ENCODE peak calls at places on chromosomes 6 and 20, in four cellular contexts. One of them, this sample, is unnamed.

GRCh38 chr20:58466729-58467571 is 48.2 kb downstream of the APCDD1L start:
- DNase-seq in HCT116: no peak
- DNase-seq in K562: no peak
- DNase-seq in SK-N-SH: peak; percentile 36
- DNase-seq in this sample: no peak

GRCh38 chr6:163579111-163579879 is 164.8 kb downstream of the QKI start:
- DNase-seq in HCT116: no peak
- DNase-seq in K562: peak; percentile 70
- DNase-seq in SK-N-SH: no peak
- DNase-seq in this sample: no peak

GRCh38 chr6:48775157-48775556 is 664.2 kb upstream of the PTCHD4 start:
- DNase-seq in HCT116: no peak
- DNase-seq in K562: no peak
- DNase-seq in SK-N-SH: no peak
- DNase-seq in this sample: no peak

GRCh38 chr20:57124800-57125399 is 141.5 kb downstream of the BMP7 start:
- DNase-seq in HCT116: no peak
- DNase-seq in K562: no peak
- DNase-seq in SK-N-SH: no peak
- DNase-seq in this sample: no peak

GRCh38 chr6:121237859-121238258 is 96.4 kb downstream of the TBC1D32 start:
- DNase-seq in HCT116: no peak
- DNase-seq in K562: no peak
- DNase-seq in SK-N-SH: no peak
- DNase-seq in this sample: no peak

GRCh38 chr6:40436685-40437604 is 150.2 kb downstream of the LRFN2 start:
- DNase-seq in HCT116: no peak
- DNase-seq in K562: no peak
- DNase-seq in SK-N-SH: peak; percentile 66
- DNase-seq in this sample: no peak

GRCh38 chr6:77763124-77763523 is 110.3 kb downstream of the MEI4 start:
- DNase-seq in HCT116: no peak
- DNase-seq in K562: no peak
- DNase-seq in SK-N-SH: no peak
- DNase-seq in this sample: no peak

GRCh38 chr20:47672886-47673670 is 112.2 kb downstream of the SULF2 start:
- DNase-seq in HCT116: no peak
- DNase-seq in K562: no peak
- DNase-seq in SK-N-SH: no peak
- DNase-seq in this sample: no peak

GRCh38 chr6:94367316-94367715 is 948.0 kb upstream of the EPHA7 start:
- DNase-seq in HCT116: no peak
- DNase-seq in K562: no peak
- DNase-seq in SK-N-SH: no peak
- DNase-seq in this sample: no peak

GRCh38 chr6:146990284-146990683 is 213.9 kb upstream of the STXBP5 start:
- DNase-seq in HCT116: no peak
- DNase-seq in K562: no peak
- DNase-seq in SK-N-SH: no peak
- DNase-seq in this sample: peak; percentile 13

GRCh38 chr6:111715321-111715720 is 109.6 kb upstream of the TRAF3IP2 start:
- DNase-seq in HCT116: no peak
- DNase-seq in K562: no peak
- DNase-seq in SK-N-SH: no peak
- DNase-seq in this sample: no peak

GRCh38 chr20:34033903-34034302 is 40.2 kb downstream of the RALY start:
- DNase-seq in HCT116: no peak
- DNase-seq in K562: no peak
- DNase-seq in SK-N-SH: no peak
- DNase-seq in this sample: no peak

GRCh38 chr6:17584241-17584803 is 15.8 kb upstream of the FAM8A1 start:
- DNase-seq in HCT116: peak; percentile 66
- DNase-seq in K562: peak; percentile 62
- DNase-seq in SK-N-SH: peak; percentile 69
- DNase-seq in this sample: peak; percentile 67

GRCh38 chr6:170087946-170088348 is 202.9 kb downstream of the DLL1 start:
- DNase-seq in HCT116: no peak
- DNase-seq in K562: no peak
- DNase-seq in SK-N-SH: no peak
- DNase-seq in this sample: no peak

GRCh38 chr20:8168785-8169288 is 36.8 kb downstream of the PLCB1 start:
- DNase-seq in HCT116: no peak
- DNase-seq in K562: no peak
- DNase-seq in SK-N-SH: no peak
- DNase-seq in this sample: no peak

GRCh38 chr6:35280903-35281302 is 16.7 kb upstream of the DEF6 start:
- DNase-seq in HCT116: no peak
- DNase-seq in K562: no peak
- DNase-seq in SK-N-SH: no peak
- DNase-seq in this sample: no peak

GRCh38 chr6:6230286-6230685 is 90.2 kb downstream of the F13A1 start:
- DNase-seq in HCT116: no peak
- DNase-seq in K562: no peak
- DNase-seq in SK-N-SH: no peak
- DNase-seq in this sample: peak; percentile 16

GRCh38 chr20:63421094-63421692 is 51.3 kb downstream of the KCNQ2 start:
- DNase-seq in HCT116: no peak
- DNase-seq in K562: no peak
- DNase-seq in SK-N-SH: no peak
- DNase-seq in this sample: no peak

GRCh38 chr6:74735304-74735703 is 470.5 kb downstream of the COL12A1 start:
- DNase-seq in HCT116: no peak
- DNase-seq in K562: no peak
- DNase-seq in SK-N-SH: no peak
- DNase-seq in this sample: no peak

GRCh38 chr6:37802810-37803209 is 16.7 kb upstream of the ZFAND3 start:
- DNase-seq in HCT116: no peak
- DNase-seq in K562: no peak
- DNase-seq in SK-N-SH: no peak
- DNase-seq in this sample: no peak

GRCh38 chr6:106501836-106502447 is 127.4 kb downstream of the RTN4IP1 start:
- DNase-seq in HCT116: no peak
- DNase-seq in K562: no peak
- DNase-seq in SK-N-SH: no peak
- DNase-seq in this sample: no peak

GRCh38 chr6:142207265-142207877 is 60.3 kb downstream of the VTA1 start:
- DNase-seq in HCT116: peak; percentile 26
- DNase-seq in K562: peak; percentile 42
- DNase-seq in SK-N-SH: peak; percentile 30
- DNase-seq in this sample: peak; percentile 67

GRCh38 chr6:54282186-54282585 is 26.1 kb upstream of the TINAG start:
- DNase-seq in HCT116: peak; percentile 19
- DNase-seq in K562: no peak
- DNase-seq in SK-N-SH: no peak
- DNase-seq in this sample: no peak

GRCh38 chr6:122712864-122713612 is 66.5 kb upstream of the FABP7 start:
- DNase-seq in HCT116: no peak
- DNase-seq in K562: no peak
- DNase-seq in SK-N-SH: no peak
- DNase-seq in this sample: no peak

DNA sequence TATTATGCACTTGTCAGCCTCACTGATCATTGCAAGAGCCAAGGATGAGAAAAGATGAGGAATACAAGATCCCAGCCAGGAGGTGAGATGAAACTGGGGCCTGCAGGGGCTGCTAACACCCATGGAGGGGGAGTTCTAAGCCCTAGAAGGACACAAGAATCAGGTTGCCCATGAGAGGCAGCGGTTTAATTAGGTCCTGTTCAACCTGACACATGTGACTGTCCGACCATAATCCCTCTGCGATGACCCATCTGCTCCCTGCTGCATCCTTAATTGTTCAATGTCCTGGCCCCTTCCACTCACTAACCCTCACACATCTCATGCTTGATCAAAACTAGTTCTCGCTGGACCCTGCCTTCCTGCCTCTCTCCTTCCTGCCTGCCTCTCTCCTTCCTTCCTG is 52.2 kb upstream of the NNAT start:
- DNase-seq in HCT116: no peak
- DNase-seq in K562: no peak
- DNase-seq in SK-N-SH: no peak
- DNase-seq in this sample: no peak
- TF ChIP-seq RAD21 in HCT116: no peak
- TF ChIP-seq RAD21 in K562: no peak
- TF ChIP-seq RAD21 in SK-N-SH: no peak
- TF ChIP-seq RAD21 in this sample: no peak

GRCh38 chr6:31271641-31272357 is at the start of gene HLA-C:
- DNase-seq in HCT116: peak; percentile 91
- DNase-seq in K562: peak; percentile 83
- DNase-seq in SK-N-SH: peak; percentile 94
- DNase-seq in this sample: peak; percentile 95
- TF ChIP-seq ELF1 in HCT116: peak; percentile 28
- TF ChIP-seq ELF1 in K562: no peak
- TF ChIP-seq ELF1 in SK-N-SH: peak; percentile 34
- TF ChIP-seq ELF1 in this sample: peak; percentile 55

GRCh38 chr6:143901885-143902708 is 37.8 kb downstream of the ZC2HC1B start:
- DNase-seq in HCT116: no peak
- DNase-seq in K562: no peak
- DNase-seq in SK-N-SH: no peak
- DNase-seq in this sample: no peak
- TF ChIP-seq RAD21 in HCT116: no peak
- TF ChIP-seq RAD21 in K562: no peak
- TF ChIP-seq RAD21 in SK-N-SH: no peak
- TF ChIP-seq RAD21 in this sample: no peak

GRCh38 chr6:33317668-33318425 is at the start of gene ZBTB22:
- DNase-seq in HCT116: peak; percentile 98
- DNase-seq in K562: peak; percentile 97
- DNase-seq in SK-N-SH: peak; percentile 92
- DNase-seq in this sample: peak; percentile 99

GRCh38 chr6:33318426-33319073 is 1.0 kb upstream of the ZBTB22 start:
- DNase-seq in HCT116: no peak
- DNase-seq in K562: peak; percentile 23
- DNase-seq in SK-N-SH: peak; percentile 18
- DNase-seq in this sample: no peak

GRCh38 chr6:33321227-33321626 is 3.7 kb upstream of the ZBTB22 start:
- DNase-seq in HCT116: no peak
- DNase-seq in K562: no peak
- DNase-seq in SK-N-SH: no peak
- DNase-seq in this sample: no peak

GRCh38 chr6:33319939-33320314 is 2.4 kb upstream of the ZBTB22 start:
- DNase-seq in HCT116: no peak
- DNase-seq in K562: no peak
- DNase-seq in SK-N-SH: no peak
- DNase-seq in this sample: no peak

GRCh38 chr6:33320315-33321181 is 3.0 kb upstream of the ZBTB22 start:
- DNase-seq in HCT116: no peak
- DNase-seq in K562: peak; percentile 36
- DNase-seq in SK-N-SH: no peak
- DNase-seq in this sample: no peak
- TF ChIP-seq ELF1 in HCT116: no peak
- TF ChIP-seq ELF1 in K562: no peak
- TF ChIP-seq ELF1 in SK-N-SH: no peak
- TF ChIP-seq ELF1 in this sample: no peak

GRCh38 chr6:30841644-30842504 is 42.4 kb upstream of the DDR1 start:
- DNase-seq in HCT116: no peak
- DNase-seq in K562: no peak
- DNase-seq in SK-N-SH: no peak
- DNase-seq in this sample: no peak
- TF ChIP-seq RAD21 in HCT116: no peak
- TF ChIP-seq RAD21 in K562: no peak
- TF ChIP-seq RAD21 in SK-N-SH: no peak
- TF ChIP-seq RAD21 in this sample: no peak

GRCh38 chr6:108133594-108134179 is 32.1 kb upstream of the NR2E1 start:
- DNase-seq in HCT116: peak; percentile 66
- DNase-seq in K562: peak; percentile 50
- DNase-seq in SK-N-SH: peak; percentile 78
- DNase-seq in this sample: peak; percentile 86
- TF ChIP-seq ELF1 in HCT116: no peak
- TF ChIP-seq ELF1 in K562: no peak
- TF ChIP-seq ELF1 in SK-N-SH: no peak
- TF ChIP-seq ELF1 in this sample: no peak

DNA sequence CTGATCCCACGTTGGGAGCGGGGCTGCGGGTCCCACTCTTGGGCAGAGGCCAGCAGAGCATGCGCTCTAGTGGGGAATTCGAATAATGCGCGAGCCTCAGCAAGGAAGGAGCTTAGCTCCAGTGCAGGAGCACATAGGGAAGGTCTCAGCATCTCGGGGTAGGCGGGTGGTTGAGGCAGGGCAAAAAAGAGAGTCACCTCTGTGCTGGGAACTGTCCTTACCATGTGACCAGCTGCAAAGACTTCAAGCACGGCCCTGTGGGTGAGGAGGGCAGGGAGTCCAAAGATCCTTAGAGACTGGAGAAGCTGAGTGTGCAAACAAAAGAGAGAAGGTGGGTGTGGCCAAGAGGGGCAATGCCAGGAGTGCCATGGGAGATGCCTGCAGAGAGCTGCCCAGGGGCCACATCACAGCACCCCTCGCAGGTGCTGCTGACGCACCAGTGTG is 79.2 kb upstream of the CD93 start:
- DNase-seq in HCT116: no peak
- DNase-seq in K562: no peak
- DNase-seq in SK-N-SH: no peak
- DNase-seq in this sample: no peak
- TF ChIP-seq RAD21 in HCT116: peak; percentile 35
- TF ChIP-seq RAD21 in K562: peak; percentile 59
- TF ChIP-seq RAD21 in SK-N-SH: no peak
- TF ChIP-seq RAD21 in this sample: peak; percentile 21

GRCh38 chr6:144283781-144284473 is 1.2 kb upstream of the UTRN start:
- DNase-seq in HCT116: no peak
- DNase-seq in K562: no peak
- DNase-seq in SK-N-SH: no peak
- DNase-seq in this sample: no peak
- TF ChIP-seq ELF1 in HCT116: no peak
- TF ChIP-seq ELF1 in K562: no peak
- TF ChIP-seq ELF1 in SK-N-SH: no peak
- TF ChIP-seq ELF1 in this sample: no peak